ENCODE peak calls at places on chromosomes 12 and 14, in five cellular contexts. One of them, this sample, is unnamed.

GRCh38 chr14:89469210-89470198 is 52.5 kb upstream of the FOXN3 start:
- DNase-seq in psoas muscle: no peak
- DNase-seq in BE2C: no peak
- DNase-seq in A673: no peak
- DNase-seq in MM.1S: no peak
- DNase-seq in this sample: no peak

GRCh38 chr12:49972641-49973360 is at the start of gene AQP6:
- DNase-seq in BE2C: no peak
- DNase-seq in A673: no peak
- DNase-seq in psoas muscle: no peak
- DNase-seq in MM.1S: no peak
- DNase-seq in this sample: no peak

GRCh38 chr12:53049582-53050318 is at the start of gene TNS2:
- DNase-seq in BE2C: peak; percentile 67
- DNase-seq in MM.1S: no peak
- DNase-seq in psoas muscle: peak; percentile 89
- DNase-seq in A673: no peak
- DNase-seq in this sample: no peak

GRCh38 chr14:72625689-72626088 is 268.2 kb downstream of the DPF3 start:
- DNase-seq in BE2C: no peak
- DNase-seq in psoas muscle: no peak
- DNase-seq in A673: no peak
- DNase-seq in MM.1S: no peak
- DNase-seq in this sample: no peak

GRCh38 chr14:29928342-29928640 is 644 bp upstream of the PRKD1 start:
- DNase-seq in MM.1S: no peak
- DNase-seq in BE2C: no peak
- DNase-seq in A673: peak; percentile 35
- DNase-seq in psoas muscle: no peak
- DNase-seq in this sample: no peak

GRCh38 chr14:50714452-50715073 is 46.5 kb upstream of the SAV1 start:
- DNase-seq in BE2C: no peak
- DNase-seq in MM.1S: peak; percentile 30
- DNase-seq in A673: peak; percentile 54
- DNase-seq in psoas muscle: no peak
- DNase-seq in this sample: no peak

GRCh38 chr12:42024495-42024830 is 120.2 kb downstream of the GXYLT1 start:
- DNase-seq in psoas muscle: no peak
- DNase-seq in MM.1S: no peak
- DNase-seq in A673: no peak
- DNase-seq in BE2C: no peak
- DNase-seq in this sample: no peak

GRCh38 chr14:55107766-55108554 is 21.1 kb upstream of the LGALS3 start:
- DNase-seq in BE2C: peak; percentile 43
- DNase-seq in MM.1S: no peak
- DNase-seq in A673: peak; percentile 95
- DNase-seq in psoas muscle: peak; percentile 89
- DNase-seq in this sample: peak; percentile 94

GRCh38 chr12:113118142-113118541 is 17.4 kb downstream of the RASAL1 start:
- DNase-seq in MM.1S: no peak
- DNase-seq in BE2C: no peak
- DNase-seq in psoas muscle: no peak
- DNase-seq in A673: no peak
- DNase-seq in this sample: no peak

GRCh38 chr12:116984098-116984497 is 73.3 kb downstream of the FBXW8 start:
- DNase-seq in psoas muscle: no peak
- DNase-seq in MM.1S: no peak
- DNase-seq in A673: no peak
- DNase-seq in BE2C: no peak
- DNase-seq in this sample: no peak

GRCh38 chr14:84961637-84962036 is 568.3 kb upstream of the FLRT2 start:
- DNase-seq in BE2C: no peak
- DNase-seq in A673: no peak
- DNase-seq in psoas muscle: no peak
- DNase-seq in MM.1S: no peak
- DNase-seq in this sample: peak; percentile 11

GRCh38 chr12:46260153-46260912 is 8.5 kb downstream of the SLC38A1 start:
- DNase-seq in BE2C: no peak
- DNase-seq in A673: no peak
- DNase-seq in MM.1S: no peak
- DNase-seq in psoas muscle: no peak
- DNase-seq in this sample: no peak

GRCh38 chr12:10033783-10034381 is 3.4 kb downstream of the CLEC9A start:
- DNase-seq in A673: peak; percentile 30
- DNase-seq in MM.1S: peak; percentile 51
- DNase-seq in psoas muscle: no peak
- DNase-seq in BE2C: no peak
- DNase-seq in this sample: no peak

DNA sequence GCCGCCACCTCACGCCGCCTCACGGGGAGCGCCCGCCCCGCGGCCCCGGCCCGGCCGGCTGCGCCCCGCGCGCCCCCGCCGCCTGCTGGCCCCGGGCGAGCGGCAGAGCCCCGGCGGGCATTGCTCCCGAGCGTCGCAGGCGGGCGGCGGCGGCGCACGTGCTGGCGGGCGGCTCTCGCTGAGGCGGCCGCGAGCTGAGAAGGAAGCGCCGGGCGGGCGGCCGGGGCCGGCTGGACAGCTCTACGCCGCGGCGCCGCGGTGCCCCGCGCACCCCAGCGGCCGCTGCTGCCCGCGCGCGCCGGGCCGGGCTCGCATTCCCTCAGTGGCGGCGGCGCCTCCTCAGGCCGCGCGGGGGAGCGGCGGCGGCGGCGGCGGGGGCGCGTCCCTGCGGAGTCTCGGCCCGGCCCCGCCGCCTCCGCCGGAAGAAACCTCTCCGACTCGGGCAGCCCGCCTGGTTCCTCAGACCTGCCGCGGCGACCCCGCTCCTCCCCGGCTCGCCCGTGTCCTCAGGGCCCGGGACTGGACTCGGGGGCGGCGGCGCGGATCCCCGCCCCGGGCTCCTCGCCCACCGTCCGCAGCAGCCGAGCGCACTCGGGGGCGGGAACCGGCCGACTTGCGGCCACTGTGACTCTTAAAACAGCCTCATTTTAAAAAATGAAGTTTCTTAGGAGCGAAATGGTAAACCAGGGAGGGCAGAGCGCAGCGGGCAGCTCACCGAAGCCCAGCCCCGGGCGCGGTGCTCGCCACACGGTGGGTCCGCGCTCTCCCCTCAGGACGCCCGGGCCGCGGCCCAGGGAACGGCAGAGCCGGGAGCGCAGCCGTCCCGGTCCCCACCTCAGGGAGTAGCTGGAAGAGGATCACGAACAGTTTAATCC is at the start of gene PITPNM2:
- DNase-seq in psoas muscle: peak; percentile 75
- DNase-seq in MM.1S: peak; percentile 52
- DNase-seq in BE2C: peak; percentile 71
- DNase-seq in A673: peak; percentile 72
- DNase-seq in this sample: no peak
- TF ChIP-seq CTCF in psoas muscle: peak; percentile 49
- TF ChIP-seq CTCF in MM.1S: no peak
- TF ChIP-seq CTCF in BE2C: no peak
- TF ChIP-seq CTCF in A673: no peak
- TF ChIP-seq CTCF in this sample: no peak

GRCh38 chr12:121775501-121775900 is 18.0 kb downstream of the RHOF start:
- DNase-seq in BE2C: no peak
- DNase-seq in psoas muscle: no peak
- DNase-seq in A673: no peak
- DNase-seq in MM.1S: no peak
- DNase-seq in this sample: no peak

GRCh38 chr12:121770802-121771625 is 22.5 kb downstream of the RHOF start:
- DNase-seq in BE2C: no peak
- DNase-seq in psoas muscle: no peak
- DNase-seq in MM.1S: no peak
- DNase-seq in A673: no peak
- DNase-seq in this sample: no peak

GRCh38 chr12:121770388-121770787 is 23.1 kb downstream of the RHOF start:
- DNase-seq in psoas muscle: no peak
- DNase-seq in MM.1S: no peak
- DNase-seq in BE2C: no peak
- DNase-seq in A673: no peak
- DNase-seq in this sample: no peak

GRCh38 chr12:121774968-121775474 is 18.5 kb downstream of the RHOF start:
- DNase-seq in psoas muscle: no peak
- DNase-seq in MM.1S: no peak
- DNase-seq in BE2C: no peak
- DNase-seq in A673: no peak
- DNase-seq in this sample: no peak

DNA sequence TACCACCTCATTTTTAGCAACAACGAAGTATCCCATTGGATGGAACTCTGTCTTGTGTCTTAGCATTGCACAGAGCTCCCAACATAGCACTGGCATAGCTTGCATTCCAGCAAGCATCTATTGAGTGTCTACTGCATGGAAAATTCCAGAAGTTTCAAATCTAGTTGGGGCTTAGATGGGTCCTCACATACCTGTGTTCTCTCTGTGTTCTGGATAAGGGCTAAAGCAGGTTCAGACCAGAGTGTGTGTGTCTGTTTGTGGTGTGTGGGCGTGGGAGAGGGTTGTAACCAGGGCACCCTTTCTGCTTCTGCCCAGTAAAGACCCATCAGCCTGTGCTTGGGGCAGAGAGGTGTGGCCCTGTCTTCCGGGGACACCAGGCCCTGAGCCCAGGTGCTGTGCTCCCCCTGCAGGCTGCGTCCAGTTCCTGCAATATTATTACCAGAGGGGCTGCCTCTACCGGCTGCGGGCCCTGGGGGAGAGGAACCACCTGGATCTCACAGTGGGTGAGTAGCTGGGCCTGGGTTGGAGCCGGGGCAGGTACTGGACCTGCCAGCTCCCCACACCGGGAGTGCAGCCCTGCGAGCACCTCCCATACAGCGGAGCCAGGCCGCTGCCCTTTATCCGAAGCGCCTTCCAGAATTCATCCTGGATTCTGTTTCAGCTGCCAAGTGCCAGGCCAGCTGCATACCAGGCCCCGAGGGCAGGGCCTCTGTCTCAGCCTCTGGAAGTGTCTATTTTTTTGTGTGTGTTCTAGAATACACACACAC is 20.3 kb downstream of the RHOF start:
- DNase-seq in A673: peak; percentile 70
- DNase-seq in BE2C: peak; percentile 82
- DNase-seq in MM.1S: peak; percentile 37
- DNase-seq in psoas muscle: peak; percentile 71
- DNase-seq in this sample: no peak
- H3K4me3 ChIP-seq in A673: no peak overlapping the region
- H3K4me3 ChIP-seq in BE2C: no peak overlapping the region
- H3K4me3 ChIP-seq in MM.1S: no peak overlapping the region
- H3K4me3 ChIP-seq in psoas muscle: no peak overlapping the region
- H3K4me3 ChIP-seq in this sample: no peak overlapping the region

GRCh38 chr14:77547512-77547911 is 48.9 kb upstream of the ISM2 start:
- DNase-seq in psoas muscle: no peak
- DNase-seq in BE2C: no peak
- DNase-seq in MM.1S: no peak
- DNase-seq in A673: no peak
- DNase-seq in this sample: no peak
- TF ChIP-seq CTCF in psoas muscle: no peak
- TF ChIP-seq CTCF in BE2C: peak; percentile 42
- TF ChIP-seq CTCF in MM.1S: no peak
- TF ChIP-seq CTCF in A673: peak; percentile 37
- TF ChIP-seq CTCF in this sample: peak; percentile 19

GRCh38 chr12:132523576-132524331 is 33.8 kb downstream of the FBRSL1 start:
- DNase-seq in MM.1S: no peak
- DNase-seq in psoas muscle: peak; percentile 73
- DNase-seq in A673: peak; percentile 60
- DNase-seq in BE2C: peak; percentile 81
- DNase-seq in this sample: peak; percentile 8
- H3K4me3 ChIP-seq in MM.1S: no peak overlapping the region
- H3K4me3 ChIP-seq in psoas muscle: no peak overlapping the region
- H3K4me3 ChIP-seq in A673: no peak overlapping the region
- H3K4me3 ChIP-seq in BE2C: no peak overlapping the region
- H3K4me3 ChIP-seq in this sample: no peak overlapping the region

GRCh38 chr14:95445161-95445560 is 71.3 kb downstream of the SYNE3 start:
- DNase-seq in MM.1S: no peak
- DNase-seq in A673: no peak
- DNase-seq in BE2C: no peak
- DNase-seq in psoas muscle: no peak
- DNase-seq in this sample: no peak

GRCh38 chr14:95445676-95446075 is 70.8 kb downstream of the SYNE3 start:
- DNase-seq in BE2C: no peak
- DNase-seq in A673: no peak
- DNase-seq in psoas muscle: no peak
- DNase-seq in MM.1S: no peak
- DNase-seq in this sample: no peak

GRCh38 chr14:95444132-95445129 is 72.0 kb downstream of the SYNE3 start:
- DNase-seq in A673: no peak
- DNase-seq in BE2C: no peak
- DNase-seq in psoas muscle: no peak
- DNase-seq in MM.1S: no peak
- DNase-seq in this sample: no peak

GRCh38 chr14:95449131-95449530 is 67.3 kb downstream of the SYNE3 start:
- DNase-seq in A673: no peak
- DNase-seq in psoas muscle: no peak
- DNase-seq in BE2C: no peak
- DNase-seq in MM.1S: no peak
- DNase-seq in this sample: no peak

GRCh38 chr14:95446470-95446869 is 70.0 kb downstream of the SYNE3 start:
- DNase-seq in BE2C: no peak
- DNase-seq in MM.1S: no peak
- DNase-seq in A673: no peak
- DNase-seq in psoas muscle: no peak
- DNase-seq in this sample: no peak
- TF ChIP-seq CTCF in BE2C: no peak
- TF ChIP-seq CTCF in MM.1S: no peak
- TF ChIP-seq CTCF in A673: no peak
- TF ChIP-seq CTCF in psoas muscle: no peak
- TF ChIP-seq CTCF in this sample: no peak

GRCh38 chr14:20458031-20458789 is 3.0 kb downstream of the PIP4P1 start:
- DNase-seq in psoas muscle: no peak
- DNase-seq in BE2C: no peak
- DNase-seq in MM.1S: no peak
- DNase-seq in A673: no peak
- DNase-seq in this sample: no peak

GRCh38 chr14:20454359-20454644 is 310 bp downstream of the OSGEP start:
- DNase-seq in psoas muscle: no peak
- DNase-seq in A673: no peak
- DNase-seq in MM.1S: peak; percentile 65
- DNase-seq in BE2C: no peak
- DNase-seq in this sample: peak; percentile 93

GRCh38 chr14:20454645-20455354 is at the start of the genes APEX1 and OSGEP:
- DNase-seq in A673: peak; percentile 99
- DNase-seq in MM.1S: peak; percentile 96
- DNase-seq in psoas muscle: peak; percentile 98
- DNase-seq in BE2C: peak; percentile 98
- DNase-seq in this sample: peak; percentile 97

GRCh38 chr14:20455355-20456300 is 602 bp downstream of the APEX1 start:
- DNase-seq in MM.1S: no peak
- DNase-seq in A673: no peak
- DNase-seq in psoas muscle: peak; percentile 50
- DNase-seq in BE2C: no peak
- DNase-seq in this sample: peak; percentile 80

DNA sequence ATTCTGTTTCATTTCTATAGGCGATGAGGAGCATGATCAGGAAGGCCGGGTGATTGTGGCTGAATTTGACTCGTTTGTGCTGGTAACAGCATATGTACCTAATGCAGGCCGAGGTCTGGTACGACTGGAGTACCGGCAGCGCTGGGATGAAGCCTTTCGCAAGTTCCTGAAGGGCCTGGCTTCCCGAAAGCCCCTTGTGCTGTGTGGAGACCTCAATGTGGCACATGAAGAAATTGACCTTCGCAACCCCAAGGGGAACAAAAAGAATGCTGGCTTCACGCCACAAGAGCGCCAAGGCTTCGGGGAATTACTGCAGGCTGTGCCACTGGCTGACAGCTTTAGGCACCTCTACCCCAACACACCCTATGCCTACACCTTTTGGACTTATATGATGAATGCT is 1.9 kb downstream of the APEX1 start:
- DNase-seq in BE2C: no peak
- DNase-seq in psoas muscle: no peak
- DNase-seq in A673: no peak
- DNase-seq in MM.1S: no peak
- DNase-seq in this sample: no peak
- H3K4me3 ChIP-seq in BE2C: peak overlapping the region; percentile 97
- H3K4me3 ChIP-seq in psoas muscle: no peak overlapping the region
- H3K4me3 ChIP-seq in A673: no peak overlapping the region
- H3K4me3 ChIP-seq in MM.1S: no peak overlapping the region
- H3K4me3 ChIP-seq in this sample: peak overlapping the region; percentile 92